ENCODE peak calls at places on chromosomes 7 and 10, in four cellular contexts. N, W, S and Z are unnamed samples.

GRCh38 chr7:122040147-122040546 is 103.9 kb downstream of the AASS start:
- DNase-seq in W (no peak), S (no peak), N (no peak), Z (peak)

GRCh38 chr7:139181404-139181803 is 49.6 kb upstream of the UBN2 start:
- DNase-seq in W (peak), S (no peak), N (no peak), Z (no peak)

GRCh38 chr10:127736915-127737562 is at the start of gene FOXI2:
- DNase-seq in W (no peak), N (no peak), S (no peak), Z (no peak)

GRCh38 chr7:43643842-43644241 is 60.9 kb downstream of the STK17A start:
- DNase-seq in W (no peak), S (no peak), N (no peak), Z (no peak)

GRCh38 chr10:93073539-93074136 is at the start of gene CYP26A1:
- DNase-seq in S (no peak), W (no peak), N (no peak), Z (no peak)

GRCh38 chr10:129912161-129912917 is 51.7 kb downstream of the EBF3 start:
- DNase-seq in S (no peak), W (no peak), N (no peak), Z (no peak)

GRCh38 chr10:93189959-93190358 is 116.3 kb downstream of the CYP26A1 start:
- DNase-seq in W (no peak), S (no peak), N (no peak), Z (no peak)

GRCh38 chr7:43590862-43591550 is 8.1 kb downstream of the STK17A start:
- DNase-seq in S (no peak), W (peak), N (no peak), Z (no peak)